ENCODE peak calls at places on chromosomes 2 and 18, in ten cellular contexts. One of them, this sample, is unnamed. For H3K36me3, the result is how much of the 10 kb centered on the place peaks cover.

GRCh38 chr2:40348665-40349064 is 103.2 kb downstream of the SLC8A1 start:
- DNase-seq in GM23338: no peak
- DNase-seq in vagina: no peak
- DNase-seq in upper lobe of left lung: no peak
- DNase-seq in K562: no peak
- DNase-seq in breast epithelium: no peak
- DNase-seq in esophagus muscularis mucosa: no peak
- DNase-seq in Panc1: no peak
- DNase-seq in stomach: no peak
- DNase-seq in transverse colon: no peak
- DNase-seq in this sample: no peak

GRCh38 chr2:16114836-16115235 is 174.5 kb downstream of the MYCN start:
- DNase-seq in breast epithelium: no peak
- DNase-seq in Panc1: no peak
- DNase-seq in esophagus muscularis mucosa: no peak
- DNase-seq in vagina: no peak
- DNase-seq in K562: no peak
- DNase-seq in GM23338: no peak
- DNase-seq in transverse colon: peak
- DNase-seq in upper lobe of left lung: no peak
- DNase-seq in stomach: peak
- DNase-seq in this sample: no peak

GRCh38 chr2:70095833-70096670 is 8.8 kb downstream of the PCBP1 start:
- DNase-seq in Panc1: no peak
- DNase-seq in breast epithelium: no peak
- DNase-seq in K562: no peak
- DNase-seq in stomach: no peak
- DNase-seq in transverse colon: no peak
- DNase-seq in esophagus muscularis mucosa: no peak
- DNase-seq in upper lobe of left lung: no peak
- DNase-seq in GM23338: no peak
- DNase-seq in vagina: no peak
- DNase-seq in this sample: no peak

GRCh38 chr18:67553471-67553870 is 37.0 kb upstream of the DSEL start:
- DNase-seq in transverse colon: no peak
- DNase-seq in GM23338: no peak
- DNase-seq in vagina: no peak
- DNase-seq in stomach: no peak
- DNase-seq in esophagus muscularis mucosa: no peak
- DNase-seq in breast epithelium: no peak
- DNase-seq in upper lobe of left lung: no peak
- DNase-seq in Panc1: no peak
- DNase-seq in K562: no peak
- DNase-seq in this sample: no peak

GRCh38 chr2:191811807-191812602 is 34.9 kb downstream of the CAVIN2 start:
- DNase-seq in upper lobe of left lung: no peak
- DNase-seq in Panc1: peak
- DNase-seq in esophagus muscularis mucosa: no peak
- DNase-seq in GM23338: peak
- DNase-seq in stomach: peak
- DNase-seq in K562: peak
- DNase-seq in transverse colon: peak
- DNase-seq in vagina: no peak
- DNase-seq in breast epithelium: peak
- DNase-seq in this sample: no peak

GRCh38 chr2:69642709-69643601 is 584 bp downstream of the AAK1 start:
- DNase-seq in breast epithelium: no peak
- DNase-seq in upper lobe of left lung: peak
- DNase-seq in Panc1: peak
- DNase-seq in transverse colon: peak
- DNase-seq in K562: peak
- DNase-seq in stomach: no peak
- DNase-seq in esophagus muscularis mucosa: no peak
- DNase-seq in vagina: no peak
- DNase-seq in GM23338: peak
- DNase-seq in this sample: peak

GRCh38 chr2:60861736-60862135 is 19.6 kb upstream of the REL start:
- DNase-seq in Panc1: no peak
- DNase-seq in breast epithelium: no peak
- DNase-seq in K562: no peak
- DNase-seq in GM23338: no peak
- DNase-seq in vagina: no peak
- DNase-seq in stomach: no peak
- DNase-seq in transverse colon: no peak
- DNase-seq in upper lobe of left lung: no peak
- DNase-seq in esophagus muscularis mucosa: no peak
- DNase-seq in this sample: no peak

GRCh38 chr18:32735781-32736180 is 37.0 kb downstream of the KLHL14 start:
- DNase-seq in GM23338: no peak
- DNase-seq in Panc1: no peak
- DNase-seq in upper lobe of left lung: no peak
- DNase-seq in vagina: no peak
- DNase-seq in breast epithelium: no peak
- DNase-seq in esophagus muscularis mucosa: no peak
- DNase-seq in K562: no peak
- DNase-seq in stomach: no peak
- DNase-seq in transverse colon: no peak
- DNase-seq in this sample: no peak

GRCh38 chr18:51726614-51727013 is 529.1 kb upstream of the MEX3C start:
- DNase-seq in stomach: no peak
- DNase-seq in esophagus muscularis mucosa: no peak
- DNase-seq in vagina: no peak
- DNase-seq in Panc1: no peak
- DNase-seq in transverse colon: no peak
- DNase-seq in breast epithelium: no peak
- DNase-seq in upper lobe of left lung: no peak
- DNase-seq in GM23338: no peak
- DNase-seq in K562: no peak
- DNase-seq in this sample: no peak

GRCh38 chr2:85239102-85239501 is 88.7 kb downstream of the TGOLN2 start:
- DNase-seq in vagina: no peak
- DNase-seq in esophagus muscularis mucosa: no peak
- DNase-seq in breast epithelium: no peak
- DNase-seq in upper lobe of left lung: no peak
- DNase-seq in K562: no peak
- DNase-seq in GM23338: no peak
- DNase-seq in transverse colon: no peak
- DNase-seq in Panc1: no peak
- DNase-seq in stomach: no peak
- DNase-seq in this sample: no peak

GRCh38 chr2:120675460-120676130 is 60.1 kb upstream of the GLI2 start:
- DNase-seq in breast epithelium: no peak
- DNase-seq in upper lobe of left lung: peak
- DNase-seq in stomach: peak
- DNase-seq in K562: peak
- DNase-seq in transverse colon: peak
- DNase-seq in Panc1: no peak
- DNase-seq in GM23338: peak
- DNase-seq in vagina: no peak
- DNase-seq in esophagus muscularis mucosa: no peak
- DNase-seq in this sample: peak

GRCh38 chr2:102131564-102131963 is 11.0 kb upstream of the IL1R1 start:
- DNase-seq in upper lobe of left lung: no peak
- DNase-seq in vagina: no peak
- DNase-seq in esophagus muscularis mucosa: no peak
- DNase-seq in Panc1: no peak
- DNase-seq in K562: no peak
- DNase-seq in transverse colon: no peak
- DNase-seq in GM23338: no peak
- DNase-seq in breast epithelium: no peak
- DNase-seq in stomach: no peak
- DNase-seq in this sample: no peak

DNA sequence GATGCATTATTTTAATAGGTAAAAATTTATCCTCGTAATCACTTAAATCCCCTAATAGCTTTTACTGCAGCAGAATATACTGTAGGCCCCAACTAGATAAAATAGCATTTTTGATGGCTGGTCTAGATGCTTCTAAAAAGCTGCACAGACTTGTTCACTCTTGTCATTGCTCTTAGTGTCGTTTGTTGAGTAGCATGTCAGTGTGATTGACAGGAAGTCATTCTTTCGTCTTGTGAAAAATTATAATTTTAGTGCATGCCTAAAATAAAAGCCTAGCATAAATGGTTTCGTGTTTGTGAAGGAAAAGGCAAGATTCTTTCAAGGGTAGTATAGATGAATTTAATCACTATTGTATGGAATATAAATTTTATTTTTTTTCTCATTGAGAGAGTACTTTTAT is 275.0 kb downstream of the PTGR3 start:
- DNase-seq in breast epithelium: no peak
- DNase-seq in upper lobe of left lung: no peak
- DNase-seq in GM23338: no peak
- DNase-seq in stomach: no peak
- DNase-seq in K562: no peak
- DNase-seq in esophagus muscularis mucosa: no peak
- DNase-seq in vagina: no peak
- DNase-seq in transverse colon: no peak
- DNase-seq in Panc1: no peak
- DNase-seq in this sample: no peak
- TF ChIP-seq POLR2AphosphoS5 in breast epithelium: no peak
- TF ChIP-seq POLR2AphosphoS5 in upper lobe of left lung: no peak
- TF ChIP-seq POLR2AphosphoS5 in GM23338: no peak
- TF ChIP-seq POLR2AphosphoS5 in stomach: no peak
- TF ChIP-seq POLR2AphosphoS5 in K562: no peak
- TF ChIP-seq POLR2AphosphoS5 in esophagus muscularis mucosa: no peak
- TF ChIP-seq POLR2AphosphoS5 in vagina: no peak
- TF ChIP-seq POLR2AphosphoS5 in transverse colon: no peak
- TF ChIP-seq POLR2AphosphoS5 in Panc1: no peak
- TF ChIP-seq POLR2AphosphoS5 in this sample: no peak

GRCh38 chr2:105307146-105307545 is 22.4 kb downstream of the TGFBRAP1 start:
- DNase-seq in breast epithelium: no peak
- DNase-seq in upper lobe of left lung: no peak
- DNase-seq in vagina: no peak
- DNase-seq in esophagus muscularis mucosa: no peak
- DNase-seq in K562: no peak
- DNase-seq in Panc1: no peak
- DNase-seq in GM23338: no peak
- DNase-seq in stomach: no peak
- DNase-seq in transverse colon: no peak
- DNase-seq in this sample: no peak
- H3K36me3 ChIP-seq in breast epithelium: under half
- H3K36me3 ChIP-seq in upper lobe of left lung: under half
- H3K36me3 ChIP-seq in vagina: under half
- H3K36me3 ChIP-seq in esophagus muscularis mucosa: under half
- H3K36me3 ChIP-seq in K562: under half
- H3K36me3 ChIP-seq in Panc1: under half
- H3K36me3 ChIP-seq in GM23338: under half
- H3K36me3 ChIP-seq in stomach: under half
- H3K36me3 ChIP-seq in transverse colon: under half
- H3K36me3 ChIP-seq in this sample: under half

GRCh38 chr2:112658820-112659667 is 13.3 kb downstream of the SLC20A1 start:
- DNase-seq in breast epithelium: no peak
- DNase-seq in Panc1: no peak
- DNase-seq in GM23338: no peak
- DNase-seq in esophagus muscularis mucosa: no peak
- DNase-seq in vagina: no peak
- DNase-seq in upper lobe of left lung: no peak
- DNase-seq in stomach: no peak
- DNase-seq in transverse colon: no peak
- DNase-seq in K562: no peak
- DNase-seq in this sample: no peak
- TF ChIP-seq POLR2AphosphoS5 in breast epithelium: no peak
- TF ChIP-seq POLR2AphosphoS5 in Panc1: no peak
- TF ChIP-seq POLR2AphosphoS5 in GM23338: no peak
- TF ChIP-seq POLR2AphosphoS5 in esophagus muscularis mucosa: no peak
- TF ChIP-seq POLR2AphosphoS5 in vagina: no peak
- TF ChIP-seq POLR2AphosphoS5 in upper lobe of left lung: no peak
- TF ChIP-seq POLR2AphosphoS5 in stomach: no peak
- TF ChIP-seq POLR2AphosphoS5 in transverse colon: no peak
- TF ChIP-seq POLR2AphosphoS5 in K562: peak
- TF ChIP-seq POLR2AphosphoS5 in this sample: no peak

DNA sequence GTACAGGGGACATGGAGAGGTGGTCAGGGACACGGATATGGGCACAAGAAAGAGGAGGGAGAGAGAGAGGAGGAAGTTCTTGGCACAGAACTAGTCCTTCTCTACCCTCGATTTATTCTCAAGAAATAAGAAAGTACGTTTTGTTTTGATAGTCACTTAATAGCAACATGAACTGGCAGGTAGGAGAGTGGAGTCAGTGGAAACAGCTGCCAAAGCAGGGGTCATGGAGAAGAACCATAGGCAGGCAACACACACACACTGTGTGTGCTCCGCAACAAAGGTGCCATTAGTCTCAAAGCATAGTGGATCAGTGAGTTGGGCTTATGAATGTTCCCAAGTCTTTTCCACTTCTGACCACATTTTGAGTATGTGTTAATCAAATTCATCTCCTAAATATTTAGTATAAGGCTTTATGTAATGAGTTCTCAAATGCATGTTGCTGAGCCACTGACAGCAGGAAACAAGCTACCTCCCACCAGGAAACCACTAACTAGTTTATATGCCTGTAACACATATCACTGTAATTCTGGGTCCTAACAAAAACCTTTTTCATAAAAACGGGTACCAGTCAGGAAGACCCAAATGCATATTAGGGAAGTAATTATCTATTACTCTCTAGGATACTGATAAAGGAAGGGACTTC is 41.1 kb downstream of the IWS1 start:
- DNase-seq in K562: no peak
- DNase-seq in Panc1: no peak
- DNase-seq in breast epithelium: no peak
- DNase-seq in GM23338: no peak
- DNase-seq in transverse colon: no peak
- DNase-seq in stomach: no peak
- DNase-seq in upper lobe of left lung: no peak
- DNase-seq in esophagus muscularis mucosa: no peak
- DNase-seq in vagina: no peak
- DNase-seq in this sample: no peak
- H3K36me3 ChIP-seq in K562: half or more
- H3K36me3 ChIP-seq in Panc1: under half
- H3K36me3 ChIP-seq in breast epithelium: under half
- H3K36me3 ChIP-seq in GM23338: under half
- H3K36me3 ChIP-seq in transverse colon: half or more
- H3K36me3 ChIP-seq in stomach: half or more
- H3K36me3 ChIP-seq in upper lobe of left lung: under half
- H3K36me3 ChIP-seq in esophagus muscularis mucosa: half or more
- H3K36me3 ChIP-seq in vagina: under half
- H3K36me3 ChIP-seq in this sample: half or more

This sample was measured in suprapubic skin.